ENCODE peak calls at places on chromosomes 13 and 19, in five cellular contexts. Z is mesothelial cell of epicardium, R is mammary epithelial cell, Q is upper lobe of left lung, L is cardiac fibroblast. J is an unnamed sample.

GRCh38 chr13:114099918-114100445 is 32.4 kb downstream of the RASA3 start:
- DNase-seq in L (peak; percentile 46), Z (no peak), Q (peak; percentile 87), R (no peak), J (no peak)

GRCh38 chr13:112690242-112690943 is 555 bp downstream of the ATP11A start:
- DNase-seq in Q (no peak), Z (peak; percentile 67), L (peak; percentile 43), R (peak; percentile 26), J (peak; percentile 64)

GRCh38 chr13:99354371-99354951 is 47.3 kb upstream of the GPR183 start:
- DNase-seq in L (no peak), Q (no peak), R (peak; percentile 63), Z (no peak), J (no peak)

GRCh38 chr19:41843371-41843770 is 1.1 kb downstream of the LYPD4 start:
- DNase-seq in Z (no peak), Q (no peak), R (no peak), L (no peak), J (no peak)

GRCh38 chr13:68851026-68851425 is 1256.6 kb upstream of the ATXN8OS start:
- DNase-seq in L (no peak), Q (no peak), Z (no peak), R (no peak), J (no peak)

GRCh38 chr19:8832132-8833021 is at the start of the genes MBD3L1 and ZNF558:
- DNase-seq in Z (peak; percentile 97), Q (peak; percentile 99), R (peak; percentile 95), L (peak; percentile 99), J (peak; percentile 96)

GRCh38 chr19:51097166-51097736 is 11.0 kb downstream of the CTU1 start:
- DNase-seq in Z (peak; percentile 83), Q (no peak), L (peak; percentile 66), R (peak; percentile 93), J (peak; percentile 85)

GRCh38 chr19:58002384-58003152 is at the start of gene ZNF606:
- DNase-seq in Z (peak; percentile 81), Q (peak; percentile 98), R (peak; percentile 86), L (peak; percentile 92), J (peak; percentile 96)

GRCh38 chr13:25286308-25286968 is 850 bp downstream of the MTMR6 start:
- DNase-seq in R (peak; percentile 44), L (peak; percentile 52), Q (no peak), Z (no peak), J (peak; percentile 53)

GRCh38 chr13:77696006-77696862 is 1.3 kb upstream of the SLAIN1 start:
- DNase-seq in Z (no peak), R (no peak), Q (no peak), L (no peak), J (peak; percentile 42)

GRCh38 chr13:23956106-23956505 is 58.8 kb upstream of the C1QTNF9B start:
- DNase-seq in L (peak; percentile 35), R (peak; percentile 90), Z (no peak), Q (no peak), J (no peak)

GRCh38 chr19:30088567-30088966 is 146.5 kb downstream of the URI1 start:
- DNase-seq in Q (no peak), Z (no peak), R (no peak), L (no peak), J (no peak)

GRCh38 chr13:113649212-113649611 is 8.8 kb downstream of the ATP4B start:
- DNase-seq in Q (peak; percentile 60), L (no peak), Z (peak; percentile 29), R (no peak), J (no peak)

GRCh38 chr13:75715598-75716523 is 79.7 kb downstream of the LMO7 start:
- DNase-seq in L (peak; percentile 44), Z (no peak), Q (no peak), R (peak; percentile 53), J (peak; percentile 60)

GRCh38 chr19:7676376-7676775 is 514 bp upstream of the MCEMP1 start:
- DNase-seq in L (no peak), R (no peak), Q (no peak), Z (no peak), J (no peak)
- TF ChIP-seq CTCF in L (no peak), R (no peak), Q (no peak), Z (no peak), J (no peak)

GRCh38 chr19:5086725-5087439 is 118.0 kb downstream of the KDM4B start:
- DNase-seq in L (no peak), R (no peak), Q (peak; percentile 65), Z (no peak), J (no peak)
- TF ChIP-seq CTCF in L (no peak), R (no peak), Q (no peak), Z (no peak), J (no peak)

DNA sequence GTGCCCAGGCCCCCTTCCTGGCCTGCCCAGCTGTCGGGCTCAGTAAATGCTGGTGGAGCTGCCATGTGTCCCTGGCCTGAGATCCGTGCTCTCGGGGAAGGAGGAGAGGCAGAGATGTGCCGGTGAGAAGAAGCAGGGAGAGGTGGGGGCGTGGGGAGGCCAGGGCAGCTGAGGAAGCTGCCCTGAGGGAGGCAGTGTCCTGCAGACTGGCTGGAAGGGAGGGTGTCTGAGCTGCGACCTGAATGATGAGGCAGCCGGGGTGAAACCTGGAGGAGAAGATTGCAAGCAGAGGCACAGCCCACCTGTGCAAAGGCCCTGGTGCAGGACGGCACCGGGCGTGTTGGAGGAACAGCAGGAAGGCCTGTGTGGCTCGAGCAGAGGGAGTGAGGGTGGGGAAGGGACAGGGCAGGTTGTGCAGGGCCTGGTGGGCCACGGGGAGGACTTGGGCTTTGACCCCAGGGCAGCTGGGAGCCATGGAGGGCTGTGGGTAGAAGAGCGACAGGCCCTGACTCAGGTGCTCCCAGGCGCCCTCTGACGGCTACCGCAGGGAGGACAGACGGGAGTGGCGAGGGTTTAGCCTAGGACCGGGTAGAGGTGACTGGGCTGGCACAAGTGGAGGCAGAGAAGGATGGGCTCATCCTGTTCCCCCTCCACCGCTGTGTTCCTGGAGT is 14.0 kb upstream of the CELF5 start:
- DNase-seq in Z (peak; percentile 57), Q (peak; percentile 81), R (peak; percentile 19), L (peak; percentile 39), J (peak; percentile 89)
- TF ChIP-seq CTCF in Z (no peak), Q (peak; percentile 53), R (peak; percentile 75), L (peak; percentile 82), J (peak; percentile 82)

GRCh38 chr19:23437901-23438300 is 42.6 kb upstream of the ZNF91 start:
- DNase-seq in Z (no peak), Q (no peak), L (no peak), R (no peak), J (no peak)

GRCh38 chr19:23440207-23440606 is 44.9 kb upstream of the ZNF91 start:
- DNase-seq in Q (no peak), L (no peak), Z (no peak), R (no peak), J (no peak)

GRCh38 chr19:23439623-23440022 is 44.4 kb upstream of the ZNF91 start:
- DNase-seq in R (no peak), Q (no peak), Z (no peak), L (no peak), J (no peak)

GRCh38 chr19:23436318-23436717 is 41.0 kb upstream of the ZNF91 start:
- DNase-seq in R (no peak), Q (no peak), Z (no peak), L (no peak), J (no peak)

GRCh38 chr19:23436944-23437343 is 41.7 kb upstream of the ZNF91 start:
- DNase-seq in Z (no peak), R (no peak), Q (no peak), L (no peak), J (no peak)
- TF ChIP-seq CTCF in Z (no peak), R (peak; percentile 46), Q (no peak), L (peak; percentile 37), J (no peak)

GRCh38 chr19:21202865-21203494 is 61.1 kb downstream of the ZNF431 start:
- DNase-seq in Q (no peak), Z (no peak), L (peak; percentile 38), R (peak; percentile 38), J (peak; percentile 6)
- TF ChIP-seq CTCF in Q (peak; percentile 75), Z (peak; percentile 68), L (peak; percentile 61), R (peak; percentile 87), J (peak; percentile 18)

GRCh38 chr19:19406878-19407639 is 1.6 kb downstream of the GATAD2A start:
- DNase-seq in R (peak; percentile 56), L (peak; percentile 61), Z (no peak), Q (no peak), J (no peak)

GRCh38 chr19:19407640-19407933 is 2.1 kb downstream of the GATAD2A start:
- DNase-seq in Q (no peak), Z (no peak), L (no peak), R (no peak), J (no peak)

GRCh38 chr19:19405919-19406877 is 723 bp downstream of the GATAD2A start:
- DNase-seq in L (peak; percentile 51), Q (peak; percentile 94), Z (peak; percentile 56), R (peak; percentile 50), J (peak; percentile 58)

GRCh38 chr19:19409235-19410030 is 4.0 kb downstream of the GATAD2A start:
- DNase-seq in R (peak; percentile 64), Q (no peak), L (no peak), Z (no peak), J (no peak)

GRCh38 chr19:19410553-19411550 is 5.4 kb downstream of the GATAD2A start:
- DNase-seq in Q (no peak), Z (no peak), R (no peak), L (no peak), J (peak; percentile 66)
- TF ChIP-seq CTCF in Q (no peak), Z (no peak), R (no peak), L (no peak), J (no peak)

GRCh38 chr19:18776288-18776594 is 14.9 kb downstream of the COMP start:
- DNase-seq in Q (no peak), L (peak; percentile 45), R (no peak), Z (no peak), J (no peak)
- TF ChIP-seq CTCF in Q (no peak), L (peak; percentile 47), R (peak; percentile 16), Z (no peak), J (no peak)

GRCh38 chr19:13794752-13795589 is at the start of gene ZSWIM4:
- DNase-seq in R (peak; percentile 100), L (peak; percentile 100), Q (peak; percentile 98), Z (peak; percentile 97), J (peak; percentile 99)

GRCh38 chr19:13795595-13796300 is 505 bp downstream of the ZSWIM4 start:
- DNase-seq in Z (no peak), Q (no peak), R (peak; percentile 24), L (no peak), J (peak; percentile 74)

GRCh38 chr19:13797058-13797440 is 1.8 kb downstream of the ZSWIM4 start:
- DNase-seq in Q (no peak), R (no peak), Z (no peak), L (no peak), J (no peak)

GRCh38 chr19:13797870-13798269 is 2.6 kb downstream of the ZSWIM4 start:
- DNase-seq in Q (no peak), Z (no peak), R (peak; percentile 80), L (peak; percentile 91), J (no peak)

GRCh38 chr19:13796301-13797057 is 1.2 kb downstream of the ZSWIM4 start:
- DNase-seq in L (peak; percentile 95), Z (no peak), Q (no peak), R (peak; percentile 96), J (peak; percentile 68)
- TF ChIP-seq CTCF in L (peak; percentile 35), Z (no peak), Q (peak; percentile 11), R (peak; percentile 23), J (no peak)